ENCODE peak calls at places on chromosome 19, in nine cellular contexts. X is EL; F is CD8-positive, alpha-beta T cell; Q is fibroblast of pulmonary artery; R is MV-4-11; W is H54; M is cardiac fibroblast; O is RCC 7860; U is Right ventricle myocardium superior. I is an unnamed sample.

GRCh38 chr19:41937525-41937924 is 9.3 kb upstream of the ERFL start:
- DNase-seq in F (no peak), X (no peak), O (no peak), R (no peak), W (no peak), M (no peak), Q (no peak), U (no peak), I (no peak)

GRCh38 chr19:49880162-49880869 is 2.8 kb downstream of the TBC1D17 start:
- DNase-seq in O (no peak), W (no peak), X (no peak), R (no peak), F (no peak), M (no peak), U (no peak), Q (no peak), I (no peak)

GRCh38 chr19:15820646-15821045 is 5.2 kb upstream of the OR10H1 start:
- DNase-seq in O (no peak), Q (no peak), F (no peak), X (no peak), M (no peak), R (no peak), U (no peak), W (no peak), I (no peak)

GRCh38 chr19:1650627-1651009 is 1.8 kb downstream of the TCF3 start:
- DNase-seq in Q (peak; percentile 10), U (no peak), X (peak; percentile 21), F (no peak), O (no peak), M (peak; percentile 26), W (no peak), R (peak; percentile 38), I (no peak)

GRCh38 chr19:46659151-46660007 is 1.6 kb downstream of the DACT3 start:
- DNase-seq in U (no peak), O (no peak), M (no peak), R (peak; percentile 23), F (no peak), X (peak; percentile 37), W (no peak), Q (peak; percentile 17), I (no peak)

GRCh38 chr19:4121815-4122214 is 2.1 kb downstream of the MAP2K2 start:
- DNase-seq in R (no peak), X (no peak), O (no peak), Q (no peak), W (no peak), M (no peak), F (no peak), U (no peak), I (no peak)

GRCh38 chr19:6613711-6614110 is 22.8 kb upstream of the CD70 start:
- DNase-seq in R (peak; percentile 79), W (no peak), U (no peak), F (no peak), M (peak; percentile 42), Q (peak; percentile 20), O (peak; percentile 65), X (no peak), I (no peak)

GRCh38 chr19:17296278-17296677 is 6.9 kb downstream of the ABHD8 start:
- DNase-seq in M (no peak), W (peak; percentile 80), X (peak; percentile 72), O (peak; percentile 71), R (peak; percentile 58), U (no peak), Q (no peak), F (no peak), I (peak; percentile 61)

GRCh38 chr19:34847393-34847792 is 74.4 kb upstream of the ZNF599 start:
- DNase-seq in F (no peak), M (no peak), U (no peak), W (no peak), Q (no peak), R (peak; percentile 54), O (no peak), X (no peak), I (no peak)

GRCh38 chr19:40139533-40140287 is 49.0 kb upstream of the ZNF780A start:
- DNase-seq in Q (peak; percentile 76), R (peak; percentile 53), X (peak; percentile 45), W (peak; percentile 31), O (peak; percentile 43), M (peak; percentile 71), U (no peak), F (no peak), I (peak; percentile 54)

I was measured in SW 1271.